ENCODE peak calls at places on chromosomes 13 and 19, in six cellular contexts. A is CD4-positive, alpha-beta T cell; F is body of pancreas; K is Peyer's patch; C is PC-3; J is fibroblast of lung. G is an unnamed sample.

GRCh38 chr13:109764474-109765292 is 21.7 kb downstream of the IRS2 start:
- DNase-seq in K (no peak), C (no peak), F (no peak), A (no peak), J (peak; percentile 47), G (peak; percentile 27)

GRCh38 chr19:10604460-10604980 is 17.4 kb upstream of the AP1M2 start:
- DNase-seq in F (no peak), K (no peak), C (peak; percentile 38), J (no peak), A (no peak), G (no peak)

GRCh38 chr13:95281258-95281602 is 20.0 kb downstream of the ABCC4 start:
- DNase-seq in K (no peak), J (no peak), F (no peak), A (no peak), C (no peak), G (no peak)

GRCh38 chr13:114142640-114143490 is 10.4 kb upstream of the RASA3 start:
- DNase-seq in J (no peak), C (no peak), F (peak; percentile 81), A (peak; percentile 74), K (peak; percentile 53), G (no peak)

GRCh38 chr13:98293103-98293502 is 116.0 kb upstream of the RNF113B start:
- DNase-seq in J (no peak), F (peak; percentile 53), K (no peak), C (peak; percentile 9), A (no peak), G (no peak)

GRCh38 chr19:58009666-58010301 is 7.2 kb upstream of the ZNF606 start:
- DNase-seq in K (peak; percentile 85), J (peak; percentile 81), F (peak; percentile 78), A (no peak), C (peak; percentile 69), G (peak; percentile 88)

GRCh38 chr19:21398851-21399250 is 1.9 kb downstream of the ZNF493 start:
- DNase-seq in A (no peak), C (no peak), K (no peak), F (no peak), J (peak; percentile 15), G (no peak)

GRCh38 chr19:2553510-2553909 is 77.6 kb downstream of the GADD45B start:
- DNase-seq in K (no peak), A (no peak), F (no peak), C (no peak), J (no peak), G (no peak)

GRCh38 chr19:30492581-30492980 is 120.4 kb downstream of the ZNF536 start:
- DNase-seq in F (no peak), J (no peak), A (no peak), K (no peak), C (no peak), G (no peak)

GRCh38 chr19:6429419-6430221 is 3.9 kb downstream of the SLC25A41 start:
- DNase-seq in A (no peak), F (no peak), C (peak; percentile 19), J (no peak), K (no peak), G (no peak)

GRCh38 chr13:33766724-33767123 is 51.2 kb upstream of the RFC3 start:
- DNase-seq in C (no peak), F (no peak), J (no peak), A (no peak), K (no peak), G (no peak)

GRCh38 chr13:110944121-110944967 is 29.5 kb upstream of the ANKRD10 start:
- DNase-seq in A (no peak), C (peak; percentile 70), K (no peak), F (peak; percentile 47), J (peak; percentile 55), G (peak; percentile 45)

GRCh38 chr13:113090415-113090770 is 15.2 kb upstream of the F7 start:
- DNase-seq in J (no peak), K (no peak), F (no peak), A (no peak), C (no peak), G (peak; percentile 20)

GRCh38 chr19:17389957-17390664 is 3.9 kb downstream of the CCDC194 start:
- DNase-seq in K (no peak), A (no peak), C (no peak), F (no peak), J (no peak), G (peak; percentile 41)
- TF ChIP-seq CTCF in K (no peak), A (no peak), C (no peak), F (no peak), J (no peak), G (peak; percentile 38)

DNA sequence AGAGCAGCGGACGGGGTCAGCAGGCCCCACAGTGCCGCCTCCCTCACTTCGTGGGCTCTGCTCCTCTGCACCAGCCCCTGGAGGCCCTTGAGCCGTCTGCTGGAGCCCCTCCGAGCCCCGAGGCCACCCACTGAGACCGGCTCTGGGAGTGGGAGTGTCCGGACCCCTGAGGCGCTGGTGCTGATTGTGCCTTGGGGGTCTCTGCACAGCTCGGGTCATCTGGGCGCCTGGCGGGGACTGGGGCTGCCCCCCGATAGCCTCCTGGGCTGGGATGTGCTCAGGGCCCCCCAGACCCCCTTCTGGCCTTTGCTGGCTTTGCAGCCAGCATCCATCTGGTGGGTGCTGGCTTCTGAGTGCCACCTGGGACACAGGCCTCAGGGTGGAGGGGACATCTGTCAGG is 15.4 kb downstream of the CBARP start:
- DNase-seq in K (no peak), C (no peak), J (no peak), F (no peak), A (no peak), G (peak; percentile 40)
- TF ChIP-seq CTCF in K (no peak), C (no peak), J (no peak), F (no peak), A (no peak), G (peak; percentile 31)

GRCh38 chr13:52070929-52071523 is 46.5 kb downstream of the UTP14C start:
- DNase-seq in K (no peak), J (peak; percentile 20), F (no peak), C (no peak), A (peak; percentile 7), G (no peak)
- TF ChIP-seq CTCF in K (no peak), J (no peak), F (no peak), C (peak; percentile 12), A (no peak), G (no peak)

GRCh38 chr13:79987323-79987722 is 353.6 kb downstream of the SPRY2 start:
- DNase-seq in C (peak; percentile 69), A (no peak), K (no peak), J (no peak), F (no peak), G (no peak)

GRCh38 chr13:79990048-79990447 is 350.9 kb downstream of the SPRY2 start:
- DNase-seq in K (no peak), A (no peak), C (no peak), F (no peak), J (peak; percentile 49), G (no peak)

GRCh38 chr13:79987761-79988160 is 353.2 kb downstream of the SPRY2 start:
- DNase-seq in C (peak; percentile 10), J (no peak), A (no peak), F (no peak), K (no peak), G (no peak)

GRCh38 chr13:79988573-79988972 is 352.4 kb downstream of the SPRY2 start:
- DNase-seq in K (peak; percentile 53), A (no peak), C (peak; percentile 69), J (peak; percentile 74), F (no peak), G (no peak)

DNA sequence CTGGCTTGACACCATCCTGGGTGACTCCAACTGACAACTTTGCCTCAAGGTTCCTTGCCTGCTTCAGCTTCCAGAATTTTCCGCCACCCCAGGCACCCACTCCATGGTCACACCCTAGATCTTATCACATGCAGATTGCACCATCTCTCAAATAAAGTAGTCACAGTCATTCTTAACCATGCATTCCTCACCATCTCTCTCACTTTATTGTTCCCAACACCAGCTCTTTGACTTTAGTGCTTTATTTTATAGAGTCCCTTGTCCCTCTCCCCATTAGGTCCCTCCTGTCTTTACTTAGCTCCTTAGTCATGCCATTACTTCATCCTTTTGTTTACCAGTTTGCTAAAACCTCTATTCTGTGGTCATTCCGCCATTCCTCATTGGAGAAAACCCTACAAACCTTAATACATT is 351.7 kb downstream of the SPRY2 start:
- DNase-seq in J (peak; percentile 44), F (no peak), A (no peak), K (peak; percentile 48), C (peak; percentile 89), G (no peak)
- TF ChIP-seq CTCF in J (no peak), F (no peak), A (no peak), K (no peak), C (no peak), G (no peak)

GRCh38 chr19:3970808-3971598 is at the start of gene DAPK3:
- DNase-seq in C (peak; percentile 95), F (peak; percentile 98), J (peak; percentile 97), K (peak; percentile 99), A (peak; percentile 89), G (peak; percentile 99)
- TF ChIP-seq CTCF in C (no peak), F (no peak), J (no peak), K (peak; percentile 35), A (no peak), G (peak; percentile 41)

GRCh38 chr19:3977242-3978143 is 6.6 kb upstream of the DAPK3 start:
- DNase-seq in A (no peak), C (no peak), F (peak; percentile 22), K (no peak), J (no peak), G (no peak)
- TF ChIP-seq CTCF in A (no peak), C (no peak), F (peak; percentile 9), K (no peak), J (no peak), G (peak; percentile 24)

DNA sequence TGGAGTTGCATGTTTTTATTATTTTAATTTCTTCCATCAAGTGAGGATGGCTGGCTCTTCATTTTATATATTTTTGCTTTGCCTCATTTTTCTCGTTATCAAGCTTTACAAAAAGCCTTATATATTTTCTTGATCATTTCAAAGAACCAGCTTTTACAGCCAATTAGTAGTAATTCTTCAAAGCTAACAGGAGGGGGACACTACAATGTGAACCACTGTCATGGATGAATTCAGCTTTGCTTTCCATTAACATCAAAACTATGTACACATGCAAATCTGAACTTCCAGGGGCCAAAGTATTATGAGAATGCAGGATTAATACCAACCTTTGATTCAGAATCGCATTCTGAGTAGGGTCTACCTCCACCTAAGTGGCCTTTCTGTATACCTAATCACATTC is 11.1 kb downstream of the UQCRFS1 start:
- DNase-seq in K (no peak), C (no peak), F (no peak), A (no peak), J (no peak), G (no peak)
- TF ChIP-seq CTCF in K (no peak), C (no peak), F (no peak), A (no peak), J (no peak), G (peak; percentile 26)

GRCh38 chr19:43624933-43625332 is 5.5 kb upstream of the ZNF428 start:
- DNase-seq in A (peak; percentile 83), K (peak; percentile 85), J (no peak), C (no peak), F (peak; percentile 58), G (peak; percentile 76)

GRCh38 chr19:43628646-43629326 is 9.4 kb upstream of the ZNF428 start:
- DNase-seq in A (no peak), J (no peak), K (no peak), F (no peak), C (no peak), G (no peak)

GRCh38 chr19:43626838-43627237 is 7.4 kb upstream of the ZNF428 start:
- DNase-seq in K (no peak), C (no peak), F (no peak), J (no peak), A (no peak), G (no peak)

GRCh38 chr19:43623889-43624670 is 4.7 kb upstream of the ZNF428 start:
- DNase-seq in C (no peak), A (no peak), K (no peak), J (no peak), F (no peak), G (no peak)

GRCh38 chr19:43625918-43626579 is 6.6 kb upstream of the ZNF428 start:
- DNase-seq in J (no peak), C (no peak), A (no peak), F (no peak), K (no peak), G (peak; percentile 50)
- TF ChIP-seq CTCF in J (no peak), C (no peak), A (no peak), F (no peak), K (no peak), G (no peak)